ENCODE peak calls at places on chromosomes 5 and 9, in seven cellular contexts. I is IMR-90, S is neuronal stem cell, K is mesenchymal stem cell, C is mesendoderm, L is H1, F is trophoblast cell. N is an unnamed sample.

GRCh38 chr5:16853511-16853910 is 82.6 kb downstream of the MYO10 start:
- DNase-seq in I (no peak), S (no peak), K (no peak), C (no peak), L (no peak), F (peak), N (no peak)

GRCh38 chr9:38133595-38133994 is 64.6 kb upstream of the SHB start:
- DNase-seq in I (no peak), S (no peak), K (no peak), C (no peak), L (no peak), F (no peak), N (no peak)

GRCh38 chr9:113872485-113873143 is 3.5 kb upstream of the ZNF618 start:
- DNase-seq in I (no peak), S (no peak), K (no peak), C (no peak), L (no peak), F (no peak), N (no peak)

GRCh38 chr5:31068287-31068686 is 125.2 kb upstream of the CDH6 start:
- DNase-seq in I (no peak), S (no peak), K (no peak), C (no peak), L (no peak), F (no peak), N (no peak)

GRCh38 chr9:86349271-86349670 is 4.9 kb downstream of the TUT7 start:
- DNase-seq in I (peak), S (no peak), K (peak), C (no peak), L (no peak), F (no peak), N (no peak)

GRCh38 chr5:43161244-43161643 is 30.8 kb upstream of the NIM1K start:
- DNase-seq in I (no peak), S (no peak), K (no peak), C (no peak), L (no peak), F (no peak), N (no peak)

GRCh38 chr9:5988265-5988664 is 27.2 kb downstream of the RANBP6 start:
- DNase-seq in I (no peak), S (no peak), K (no peak), C (no peak), L (no peak), F (no peak), N (no peak)

GRCh38 chr5:133723651-133724366 is 111.5 kb upstream of the FSTL4 start:
- DNase-seq in I (no peak), S (no peak), K (no peak), C (no peak), L (no peak), F (no peak), N (no peak)

GRCh38 chr5:139646912-139647391 is 1.2 kb upstream of the CXXC5 start:
- DNase-seq in I (no peak), S (no peak), K (peak), C (peak), L (no peak), F (peak), N (no peak)

GRCh38 chr9:112487008-112487798 is 576 bp downstream of the KIAA1958 start:
- DNase-seq in I (peak), S (peak), K (peak), C (peak), L (peak), F (peak), N (peak)

GRCh38 chr5:142551242-142552067 is 134.4 kb downstream of the FGF1 start:
- DNase-seq in I (peak), S (peak), K (peak), C (peak), L (peak), F (peak), N (peak)

GRCh38 chr5:72465601-72466563 is 41.3 kb downstream of the ZNF366 start:
- DNase-seq in I (peak), S (no peak), K (peak), C (no peak), L (no peak), F (no peak), N (no peak)

GRCh38 chr5:149223081-149223848 is 48.4 kb upstream of the AFAP1L1 start:
- DNase-seq in I (peak), S (no peak), K (no peak), C (no peak), L (no peak), F (peak), N (no peak)

GRCh38 chr9:78326564-78326963 is 29.6 kb downstream of the PSAT1 start:
- DNase-seq in I (no peak), S (no peak), K (no peak), C (no peak), L (no peak), F (no peak), N (no peak)

GRCh38 chr9:36874921-36875320 is 159.1 kb downstream of the PAX5 start:
- DNase-seq in I (peak), S (no peak), K (peak), C (no peak), L (no peak), F (no peak), N (no peak)

GRCh38 chr5:27906911-27907590 is 868.7 kb upstream of the CDH9 start:
- DNase-seq in I (no peak), S (no peak), K (no peak), C (no peak), L (no peak), F (no peak), N (no peak)

GRCh38 chr5:74951855-74952254 is 85.7 kb upstream of the FAM169A start:
- DNase-seq in I (no peak), S (no peak), K (peak), C (no peak), L (no peak), F (no peak), N (no peak)

GRCh38 chr9:125992557-125992956 is 245.4 kb downstream of the PBX3 start:
- DNase-seq in I (no peak), S (no peak), K (no peak), C (no peak), L (no peak), F (no peak), N (peak)

GRCh38 chr5:154356256-154356655 is 89.5 kb upstream of the SAP30L start:
- DNase-seq in I (peak), S (no peak), K (no peak), C (no peak), L (no peak), F (peak), N (no peak)

GRCh38 chr5:151125421-151125820 is 32.2 kb downstream of the ANXA6 start:
- DNase-seq in I (no peak), S (no peak), K (no peak), C (no peak), L (no peak), F (no peak), N (no peak)

GRCh38 chr9:92520837-92521236 is 15.0 kb downstream of the ECM2 start:
- DNase-seq in I (no peak), S (no peak), K (no peak), C (no peak), L (no peak), F (no peak), N (no peak)
- H2BK5ac ChIP-seq in I (no peak), S (no peak), K (no peak), C (no peak), L (no peak), F (no peak), N (no peak)

GRCh38 chr5:115558388-115558956 is 13.9 kb upstream of the FEM1C start:
- DNase-seq in I (peak), S (no peak), K (no peak), C (no peak), L (no peak), F (peak), N (no peak)
- H2BK5ac ChIP-seq in I (peak), S (no peak), K (no peak), C (no peak), L (no peak), F (no peak), N (no peak)

GRCh38 chr9:136620441-136621018 is 42.2 kb upstream of the EGFL7 start:
- DNase-seq in I (no peak), S (no peak), K (no peak), C (no peak), L (no peak), F (no peak), N (no peak)

GRCh38 chr9:136621734-136622093 is 41.0 kb upstream of the EGFL7 start:
- DNase-seq in I (no peak), S (no peak), K (no peak), C (no peak), L (no peak), F (no peak), N (no peak)

GRCh38 chr9:136622538-136622948 is 40.2 kb upstream of the EGFL7 start:
- DNase-seq in I (no peak), S (no peak), K (no peak), C (no peak), L (peak), F (no peak), N (no peak)

GRCh38 chr9:136619742-136620440 is 42.8 kb upstream of the EGFL7 start:
- DNase-seq in I (peak), S (no peak), K (peak), C (no peak), L (peak), F (peak), N (no peak)

GRCh38 chr9:136621019-136621733 is 41.5 kb upstream of the EGFL7 start:
- DNase-seq in I (no peak), S (no peak), K (no peak), C (no peak), L (no peak), F (no peak), N (no peak)
- H2BK5ac ChIP-seq in I (no peak), S (peak), K (no peak), C (no peak), L (peak), F (no peak), N (no peak)

GRCh38 chr5:172455511-172456061 is 1.3 kb upstream of the SH3PXD2B start:
- DNase-seq in I (peak), S (no peak), K (peak), C (peak), L (peak), F (peak), N (peak)
- H2BK5ac ChIP-seq in I (no peak), S (no peak), K (no peak), C (no peak), L (peak), F (no peak), N (no peak)